ENCODE peak calls at places on chromosomes 3 and 15, in seven cellular contexts. A is neural progenitor cell; V is BJ; Q is fibroblast of lung; W is CD4-positive, alpha-beta T cell; I is cardiac muscle cell; H is CD8-positive, alpha-beta T cell. G is an unnamed sample.

GRCh38 chr3:21484323-21485154 is 266.5 kb downstream of the ZNF385D start:
- DNase-seq in A (peak), V (no peak), Q (peak), W (no peak), I (peak), H (no peak), G (peak)

GRCh38 chr15:52734329-52734728 is 55.1 kb upstream of the ATOSA start:
- DNase-seq in A (no peak), V (no peak), Q (no peak), W (no peak), I (no peak), H (no peak), G (no peak)

GRCh38 chr15:91866971-91867372 is 13.5 kb downstream of the SLCO3A1 start:
- DNase-seq in A (no peak), V (no peak), Q (peak), W (no peak), I (peak), H (no peak), G (no peak)

GRCh38 chr3:8838765-8839423 is 69.5 kb upstream of the OXTR start:
- DNase-seq in A (no peak), V (no peak), Q (no peak), W (no peak), I (no peak), H (no peak), G (no peak)

GRCh38 chr3:56303508-56303907 is 164.8 kb downstream of the ERC2 start:
- DNase-seq in A (peak), V (no peak), Q (peak), W (no peak), I (peak), H (no peak), G (peak)

GRCh38 chr3:81549388-81549787 is 212.1 kb downstream of the GBE1 start:
- DNase-seq in A (no peak), V (no peak), Q (no peak), W (no peak), I (no peak), H (no peak), G (no peak)

GRCh38 chr3:20846792-20847191 is 660.8 kb upstream of the SGO1 start:
- DNase-seq in A (no peak), V (no peak), Q (no peak), W (no peak), I (no peak), H (no peak), G (no peak)

GRCh38 chr3:196648856-196649255 is 9.4 kb downstream of the NRROS start:
- DNase-seq in A (no peak), V (no peak), Q (peak), W (no peak), I (no peak), H (no peak), G (no peak)

GRCh38 chr3:129119365-129120100 is 2.1 kb downstream of the RAB43 start:
- DNase-seq in A (no peak), V (no peak), Q (no peak), W (peak), I (no peak), H (no peak), G (no peak)

GRCh38 chr3:185631508-185632206 is 45.6 kb downstream of the SENP2 start:
- DNase-seq in A (no peak), V (no peak), Q (no peak), W (no peak), I (no peak), H (no peak), G (no peak)

GRCh38 chr15:36810656-36811449 is 231.4 kb downstream of the CDIN1 start:
- DNase-seq in A (peak), V (no peak), Q (no peak), W (no peak), I (no peak), H (no peak), G (no peak)

GRCh38 chr3:11288786-11289637 is 16.8 kb downstream of the ATG7 start:
- DNase-seq in A (no peak), V (peak), Q (peak), W (no peak), I (peak), H (no peak), G (no peak)

GRCh38 chr3:133763797-133764734 is 17.9 kb downstream of the TF start:
- DNase-seq in A (no peak), V (no peak), Q (no peak), W (no peak), I (peak), H (no peak), G (no peak)
- TF ChIP-seq CTCF in A (no peak), V (no peak), Q (no peak), W (no peak), I (no peak), H (no peak), G (no peak)

GRCh38 chr3:17009831-17010230 is 125.1 kb downstream of the PLCL2 start:
- DNase-seq in A (no peak), V (no peak), Q (no peak), W (no peak), I (peak), H (no peak), G (no peak)
- TF ChIP-seq CTCF in A (no peak), V (no peak), Q (no peak), W (no peak), I (no peak), H (no peak), G (no peak)

GRCh38 chr3:156865732-156866131 is 39.6 kb downstream of the LEKR1 start:
- DNase-seq in A (no peak), V (no peak), Q (peak), W (no peak), I (peak), H (no peak), G (no peak)
- TF ChIP-seq CTCF in A (no peak), V (peak), Q (no peak), W (no peak), I (no peak), H (no peak), G (no peak)

GRCh38 chr3:17979248-17979647 is 236.8 kb upstream of the TBC1D5 start:
- DNase-seq in A (peak), V (no peak), Q (no peak), W (no peak), I (peak), H (no peak), G (no peak)
- TF ChIP-seq CTCF in A (peak), V (peak), Q (no peak), W (no peak), I (no peak), H (no peak), G (no peak)

GRCh38 chr15:49715213-49715612 is 94.4 kb downstream of the DTWD1 start:
- DNase-seq in A (no peak), V (no peak), Q (no peak), W (no peak), I (no peak), H (no peak), G (no peak)

GRCh38 chr15:49718846-49719245 is 98.0 kb downstream of the DTWD1 start:
- DNase-seq in A (no peak), V (no peak), Q (no peak), W (no peak), I (no peak), H (no peak), G (no peak)

GRCh38 chr15:49718234-49718633 is 97.4 kb downstream of the DTWD1 start:
- DNase-seq in A (no peak), V (peak), Q (no peak), W (no peak), I (peak), H (no peak), G (no peak)

GRCh38 chr15:49712846-49713450 is 92.1 kb downstream of the DTWD1 start:
- DNase-seq in A (no peak), V (no peak), Q (no peak), W (no peak), I (no peak), H (no peak), G (no peak)

DNA sequence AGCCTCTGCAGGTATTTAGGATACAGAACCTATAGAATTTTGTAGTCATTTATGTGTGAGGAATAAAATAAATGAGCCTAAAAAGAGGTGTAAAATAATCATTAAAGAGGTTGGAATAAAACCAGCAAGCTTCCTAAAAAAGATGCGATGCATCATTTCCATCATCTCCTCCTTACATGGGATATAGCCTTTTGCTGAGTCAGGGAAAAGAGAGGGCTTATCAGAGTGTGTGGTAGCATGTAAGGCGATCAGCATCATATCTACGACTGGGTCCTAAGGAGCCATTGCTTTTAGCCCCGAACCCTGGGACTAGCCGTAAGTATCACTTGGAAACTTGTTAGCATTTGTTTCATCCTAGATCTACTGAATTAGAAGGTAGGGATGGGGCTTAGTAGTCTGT is 94.9 kb downstream of the DTWD1 start:
- DNase-seq in A (no peak), V (no peak), Q (no peak), W (no peak), I (no peak), H (no peak), G (no peak)
- TF ChIP-seq CTCF in A (no peak), V (no peak), Q (no peak), W (no peak), I (no peak), H (no peak), G (no peak)

G was measured in neural crest cell.